ENCODE peak calls at places on chromosomes 3 and 15, in six cellular contexts. J is CD8-positive, alpha-beta T cell; B is progenitor cell of endocrine pancreas; T is CD4-positive, alpha-beta T cell; U is heart left ventricle; P is GM20000. H is an unnamed sample.

GRCh38 chr15:92011611-92012367 is 158.3 kb downstream of the SLCO3A1 start:
- DNase-seq in B (no peak), U (no peak), T (no peak), P (no peak), J (no peak), H (no peak)

GRCh38 chr3:4988815-4989648 is 9.8 kb downstream of the BHLHE40 start:
- DNase-seq in J (no peak), U (peak; percentile 66), B (no peak), T (no peak), P (no peak), H (no peak)

GRCh38 chr3:154356009-154356408 is 31.7 kb upstream of the DHX36 start:
- DNase-seq in U (no peak), B (no peak), J (no peak), P (no peak), T (no peak), H (no peak)

GRCh38 chr3:167978071-167978470 is 117.7 kb downstream of the GOLIM4 start:
- DNase-seq in U (no peak), P (no peak), T (no peak), J (no peak), B (no peak), H (no peak)

GRCh38 chr15:62569460-62570404 is 404.6 kb upstream of the C2CD4B start:
- DNase-seq in B (no peak), J (no peak), P (no peak), T (no peak), U (peak; percentile 39), H (no peak)

GRCh38 chr3:56860948-56861347 is 59.2 kb upstream of the ARHGEF3 start:
- DNase-seq in U (no peak), P (no peak), B (no peak), J (no peak), T (no peak), H (no peak)

GRCh38 chr3:145882416-145882815 is 278.6 kb downstream of the PLOD2 start:
- DNase-seq in B (no peak), J (no peak), U (no peak), T (no peak), P (no peak), H (no peak)

GRCh38 chr3:126355777-126356372 is 1.3 kb downstream of the KLF15 start:
- DNase-seq in U (peak; percentile 95), J (no peak), B (peak; percentile 76), T (no peak), P (peak; percentile 59), H (peak; percentile 73)

GRCh38 chr3:188338081-188338480 is 184.1 kb downstream of the LPP start:
- DNase-seq in U (no peak), B (no peak), P (no peak), J (no peak), T (no peak), H (no peak)

GRCh38 chr3:12931273-12931905 is 90.0 kb upstream of the RPL32 start:
- DNase-seq in P (no peak), U (peak; percentile 79), J (no peak), B (no peak), T (no peak), H (no peak)
- TF ChIP-seq CTCF in P (no peak), U (no peak), J (no peak), B (no peak), T (no peak), H (no peak)

GRCh38 chr3:195119461-195120198 is 151.3 kb downstream of the XXYLT1 start:
- DNase-seq in T (no peak), J (no peak), P (no peak), U (no peak), B (no peak), H (no peak)
- TF ChIP-seq CTCF in T (no peak), J (no peak), P (no peak), U (no peak), B (no peak), H (no peak)

DNA sequence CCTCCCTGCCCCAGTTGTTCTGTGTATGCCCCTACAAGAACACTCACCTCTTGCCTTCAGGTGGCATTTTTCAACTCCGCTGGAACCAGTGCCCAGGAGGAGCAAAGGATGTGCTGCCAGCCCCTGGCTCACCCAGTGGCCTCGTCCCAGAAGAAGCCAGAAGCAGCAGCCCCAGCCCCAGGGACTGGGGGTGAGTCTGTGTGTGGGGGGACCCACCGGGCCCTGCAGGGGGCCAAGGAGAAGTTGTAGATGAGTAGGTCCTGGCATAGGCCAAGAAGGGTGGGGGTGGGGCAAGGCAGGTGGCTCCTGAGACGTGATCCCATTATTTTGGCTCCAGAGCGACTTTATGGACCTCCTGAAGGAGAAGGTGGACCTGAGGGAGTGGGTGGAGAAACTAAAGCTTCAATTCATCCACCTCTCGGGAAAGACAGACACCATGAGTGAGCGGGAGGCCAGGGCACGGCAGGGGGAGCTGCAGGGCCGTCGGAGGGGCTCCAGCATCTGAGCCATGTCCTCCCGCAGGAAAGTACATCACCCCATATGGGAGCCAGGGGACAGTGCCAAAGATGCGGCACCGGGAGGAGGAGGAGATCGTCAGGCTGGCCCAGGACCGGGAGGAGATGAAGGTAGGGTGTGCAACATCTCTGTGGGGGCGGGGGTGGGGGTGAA is 29.3 kb downstream of the NGRN start:
- DNase-seq in J (no peak), U (no peak), T (no peak), P (no peak), B (no peak), H (no peak)
- TF ChIP-seq CTCF in J (no peak), U (no peak), T (no peak), P (no peak), B (peak; percentile 8), H (no peak)

GRCh38 chr15:68730491-68731317 is 90.0 kb downstream of the ANP32A start:
- DNase-seq in J (peak; percentile 20), B (no peak), P (no peak), T (peak; percentile 8), U (peak; percentile 77), H (no peak)
- TF ChIP-seq CTCF in J (peak; percentile 40), B (peak; percentile 66), P (peak; percentile 29), T (peak; percentile 50), U (peak; percentile 45), H (no peak)

GRCh38 chr3:67416703-67417102 is 237.7 kb downstream of the SUCLG2 start:
- DNase-seq in U (no peak), J (no peak), P (no peak), B (no peak), T (no peak), H (no peak)
- TF ChIP-seq CTCF in U (no peak), J (no peak), P (no peak), B (peak; percentile 15), T (no peak), H (no peak)